ENCODE peak calls at places on chromosomes 4 and X, in five cellular contexts. One of them, this sample, is unnamed.
A peak's percentile ranks its signal among the peaks of the same experiment; 100 is the strongest.

GRCh38 chr4:58301384-58301783 is 1191.2 kb upstream of the IGFBP7 start:
- DNase-seq in ovary: no peak
- DNase-seq in IMR-90: no peak
- DNase-seq in lung: no peak
- DNase-seq in brain microvascular endothelial cell: no peak
- DNase-seq in this sample: no peak

GRCh38 chr4:29983890-29984289 is 736.3 kb upstream of the PCDH7 start:
- DNase-seq in ovary: no peak
- DNase-seq in IMR-90: no peak
- DNase-seq in lung: no peak
- DNase-seq in brain microvascular endothelial cell: no peak
- DNase-seq in this sample: no peak

GRCh38 chrX:146238173-146238572 is 420.5 kb downstream of the SLITRK2 start:
- DNase-seq in ovary: no peak
- DNase-seq in IMR-90: no peak
- DNase-seq in lung: no peak
- DNase-seq in brain microvascular endothelial cell: no peak
- DNase-seq in this sample: no peak

GRCh38 chr4:112315446-112315845 is 18.3 kb downstream of the ALPK1 start:
- DNase-seq in ovary: no peak
- DNase-seq in IMR-90: no peak
- DNase-seq in lung: no peak
- DNase-seq in brain microvascular endothelial cell: no peak
- DNase-seq in this sample: no peak

GRCh38 chrX:151609222-151609621 is 45.7 kb downstream of the PASD1 start:
- DNase-seq in ovary: no peak
- DNase-seq in IMR-90: no peak
- DNase-seq in lung: no peak
- DNase-seq in brain microvascular endothelial cell: no peak
- DNase-seq in this sample: no peak

GRCh38 chrX:10399152-10399741 is 221.1 kb downstream of the MID1 start:
- DNase-seq in ovary: no peak
- DNase-seq in IMR-90: peak; percentile 6
- DNase-seq in lung: no peak
- DNase-seq in brain microvascular endothelial cell: peak; percentile 2
- DNase-seq in this sample: no peak

GRCh38 chr4:75673959-75674328 is 733 bp upstream of the G3BP2 start:
- DNase-seq in ovary: no peak
- DNase-seq in IMR-90: no peak
- DNase-seq in lung: no peak
- DNase-seq in brain microvascular endothelial cell: peak; percentile 14
- DNase-seq in this sample: no peak

GRCh38 chr4:152996101-152996500 is 60.0 kb downstream of the FHDC1 start:
- DNase-seq in ovary: no peak
- DNase-seq in IMR-90: no peak
- DNase-seq in lung: no peak
- DNase-seq in brain microvascular endothelial cell: no peak
- DNase-seq in this sample: no peak

GRCh38 chrX:39642071-39642470 is 455.7 kb downstream of the BCOR start:
- DNase-seq in ovary: peak; percentile 58
- DNase-seq in IMR-90: no peak
- DNase-seq in lung: no peak
- DNase-seq in brain microvascular endothelial cell: no peak
- DNase-seq in this sample: no peak

GRCh38 chr4:172996571-172997216 is 171.9 kb upstream of the GALNT7 start:
- DNase-seq in ovary: no peak
- DNase-seq in IMR-90: peak; percentile 91
- DNase-seq in lung: no peak
- DNase-seq in brain microvascular endothelial cell: peak; percentile 85
- DNase-seq in this sample: no peak

GRCh38 chr4:126850286-126850685 is 782.5 kb upstream of the INTU start:
- DNase-seq in ovary: no peak
- DNase-seq in IMR-90: peak; percentile 99
- DNase-seq in lung: no peak
- DNase-seq in brain microvascular endothelial cell: peak; percentile 95
- DNase-seq in this sample: no peak

GRCh38 chr4:175947117-175947722 is 118.4 kb upstream of the WDR17 start:
- DNase-seq in ovary: no peak
- DNase-seq in IMR-90: peak; percentile 43
- DNase-seq in lung: no peak
- DNase-seq in brain microvascular endothelial cell: peak; percentile 16
- DNase-seq in this sample: no peak

GRCh38 chr4:152309418-152309817 is 226.5 kb downstream of the FBXW7 start:
- DNase-seq in ovary: no peak
- DNase-seq in IMR-90: no peak
- DNase-seq in lung: no peak
- DNase-seq in brain microvascular endothelial cell: no peak
- DNase-seq in this sample: no peak

GRCh38 chr4:3487861-3488260 is 24.8 kb downstream of the DOK7 start:
- DNase-seq in ovary: no peak
- DNase-seq in IMR-90: no peak
- DNase-seq in lung: no peak
- DNase-seq in brain microvascular endothelial cell: no peak
- DNase-seq in this sample: no peak
- H3K27me3 ChIP-seq in ovary: no peaks in the 10 kb centered on the region
- H3K27me3 ChIP-seq in IMR-90: peaks cover 48% of the 10 kb centered on the region
- H3K27me3 ChIP-seq in lung: no peaks in the 10 kb centered on the region
- H3K27me3 ChIP-seq in brain microvascular endothelial cell: peaks cover 42% of the 10 kb centered on the region
- H3K27me3 ChIP-seq in this sample: peaks cover 22% of the 10 kb centered on the region

GRCh38 chr4:85570388-85570787 is 95.4 kb downstream of the ARHGAP24 start:
- DNase-seq in ovary: no peak
- DNase-seq in IMR-90: no peak
- DNase-seq in lung: no peak
- DNase-seq in brain microvascular endothelial cell: no peak
- DNase-seq in this sample: no peak
- H3K4me3 ChIP-seq in ovary: no peak overlapping the region
- H3K4me3 ChIP-seq in IMR-90: no peak overlapping the region
- H3K4me3 ChIP-seq in lung: no peak overlapping the region
- H3K4me3 ChIP-seq in brain microvascular endothelial cell: no peak overlapping the region
- H3K4me3 ChIP-seq in this sample: no peak overlapping the region

GRCh38 chr4:187664011-187664410 is 331.6 kb upstream of the ZFP42 start:
- DNase-seq in ovary: no peak
- DNase-seq in IMR-90: no peak
- DNase-seq in lung: no peak
- DNase-seq in brain microvascular endothelial cell: no peak
- DNase-seq in this sample: no peak
- H3K27ac ChIP-seq in ovary: no peak overlapping the region
- H3K27ac ChIP-seq in IMR-90: no peak overlapping the region
- H3K27ac ChIP-seq in lung: no peak overlapping the region
- H3K27ac ChIP-seq in brain microvascular endothelial cell: no peak overlapping the region
- H3K27ac ChIP-seq in this sample: no peak overlapping the region

GRCh38 chrX:132393090-132393884 is 95.6 kb downstream of the MBNL3 start:
- DNase-seq in ovary: no peak
- DNase-seq in IMR-90: no peak
- DNase-seq in lung: no peak
- DNase-seq in brain microvascular endothelial cell: no peak
- DNase-seq in this sample: no peak

GRCh38 chrX:132390817-132391216 is 98.0 kb downstream of the MBNL3 start:
- DNase-seq in ovary: no peak
- DNase-seq in IMR-90: no peak
- DNase-seq in lung: no peak
- DNase-seq in brain microvascular endothelial cell: no peak
- DNase-seq in this sample: no peak

GRCh38 chrX:132395645-132396044 is 93.2 kb downstream of the MBNL3 start:
- DNase-seq in ovary: no peak
- DNase-seq in IMR-90: no peak
- DNase-seq in lung: no peak
- DNase-seq in brain microvascular endothelial cell: no peak
- DNase-seq in this sample: no peak

GRCh38 chrX:132395059-132395458 is 93.8 kb downstream of the MBNL3 start:
- DNase-seq in ovary: no peak
- DNase-seq in IMR-90: no peak
- DNase-seq in lung: no peak
- DNase-seq in brain microvascular endothelial cell: no peak
- DNase-seq in this sample: no peak

GRCh38 chrX:132393992-132394391 is 94.8 kb downstream of the MBNL3 start:
- DNase-seq in ovary: no peak
- DNase-seq in IMR-90: no peak
- DNase-seq in lung: no peak
- DNase-seq in brain microvascular endothelial cell: no peak
- DNase-seq in this sample: no peak
- H3K27me3 ChIP-seq in ovary: no peaks in the 10 kb centered on the region
- H3K27me3 ChIP-seq in IMR-90: peaks cover 5% of the 10 kb centered on the region
- H3K27me3 ChIP-seq in lung: no peaks in the 10 kb centered on the region
- H3K27me3 ChIP-seq in brain microvascular endothelial cell: no peaks in the 10 kb centered on the region
- H3K27me3 ChIP-seq in this sample: no peaks in the 10 kb centered on the region

GRCh38 chr4:69096810-69097209 is 536 bp downstream of the UGT2B7 start:
- DNase-seq in ovary: no peak
- DNase-seq in IMR-90: no peak
- DNase-seq in lung: no peak
- DNase-seq in brain microvascular endothelial cell: no peak
- DNase-seq in this sample: no peak
- H3K4me3 ChIP-seq in ovary: no peak overlapping the region
- H3K4me3 ChIP-seq in IMR-90: no peak overlapping the region
- H3K4me3 ChIP-seq in lung: no peak overlapping the region
- H3K4me3 ChIP-seq in brain microvascular endothelial cell: no peak overlapping the region
- H3K4me3 ChIP-seq in this sample: peak overlapping the region; percentile 32

GRCh38 chrX:17680732-17681413 is 56.4 kb upstream of the SCML1 start:
- DNase-seq in ovary: no peak
- DNase-seq in IMR-90: no peak
- DNase-seq in lung: no peak
- DNase-seq in brain microvascular endothelial cell: no peak
- DNase-seq in this sample: no peak
- H3K27ac ChIP-seq in ovary: no peak overlapping the region
- H3K27ac ChIP-seq in IMR-90: no peak overlapping the region
- H3K27ac ChIP-seq in lung: no peak overlapping the region
- H3K27ac ChIP-seq in brain microvascular endothelial cell: no peak overlapping the region
- H3K27ac ChIP-seq in this sample: no peak overlapping the region

GRCh38 chr4:8862800-8863758 is 8.6 kb downstream of the HMX1 start:
- DNase-seq in ovary: no peak
- DNase-seq in IMR-90: no peak
- DNase-seq in lung: no peak
- DNase-seq in brain microvascular endothelial cell: no peak
- DNase-seq in this sample: no peak
- H3K27me3 ChIP-seq in ovary: no peaks in the 10 kb centered on the region
- H3K27me3 ChIP-seq in IMR-90: peaks cover 82% of the 10 kb centered on the region
- H3K27me3 ChIP-seq in lung: peaks cover 59% of the 10 kb centered on the region
- H3K27me3 ChIP-seq in brain microvascular endothelial cell: peaks cover 97% of the 10 kb centered on the region
- H3K27me3 ChIP-seq in this sample: peaks cover 41% of the 10 kb centered on the region

DNA sequence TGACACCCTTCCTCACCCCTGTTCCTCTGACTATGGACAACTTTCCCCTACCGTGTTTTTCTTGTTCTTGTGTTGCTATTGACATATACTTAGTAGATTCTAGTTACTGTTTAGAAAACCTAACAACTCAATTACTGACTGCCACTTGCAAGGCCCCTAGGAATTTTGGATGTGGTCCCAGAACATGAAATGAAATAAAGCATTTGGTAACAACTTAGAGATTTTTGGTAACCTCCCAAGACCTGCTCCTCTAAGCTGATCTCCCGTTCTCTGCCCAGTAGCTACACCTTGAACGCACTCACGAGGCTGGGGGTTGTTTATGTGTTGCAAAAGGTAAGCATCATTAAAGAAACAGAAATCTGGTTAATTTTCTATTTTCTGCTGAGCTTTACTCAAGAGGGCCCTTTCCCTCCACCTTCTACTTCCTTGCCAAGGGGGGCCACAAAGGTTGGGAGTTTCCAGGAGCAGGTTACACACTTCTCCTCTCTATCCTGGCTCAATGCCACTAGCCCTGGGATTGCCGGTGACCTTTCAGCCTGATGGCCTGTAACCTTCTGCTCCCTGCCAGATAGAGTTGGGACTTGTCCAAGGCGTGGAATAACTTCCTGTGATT is 20.5 kb downstream of the GAB3 start:
- DNase-seq in ovary: no peak
- DNase-seq in IMR-90: peak; percentile 77
- DNase-seq in lung: peak; percentile 76
- DNase-seq in brain microvascular endothelial cell: peak; percentile 37
- DNase-seq in this sample: no peak
- H3K4me3 ChIP-seq in ovary: no peak overlapping the region
- H3K4me3 ChIP-seq in IMR-90: no peak overlapping the region
- H3K4me3 ChIP-seq in lung: no peak overlapping the region
- H3K4me3 ChIP-seq in brain microvascular endothelial cell: no peak overlapping the region
- H3K4me3 ChIP-seq in this sample: no peak overlapping the region

GRCh38 chrX:30649859-30650258 is 3.4 kb upstream of the GK start:
- DNase-seq in ovary: no peak
- DNase-seq in IMR-90: peak; percentile 42
- DNase-seq in lung: no peak
- DNase-seq in brain microvascular endothelial cell: no peak
- DNase-seq in this sample: no peak
- H3K27ac ChIP-seq in ovary: no peak overlapping the region
- H3K27ac ChIP-seq in IMR-90: no peak overlapping the region
- H3K27ac ChIP-seq in lung: no peak overlapping the region
- H3K27ac ChIP-seq in brain microvascular endothelial cell: no peak overlapping the region
- H3K27ac ChIP-seq in this sample: no peak overlapping the region

This sample was measured in Peyer's patch.